ENCODE peak calls at places on chromosomes 5 and 9, in six cellular contexts. V is MCF 10A; H is NCI-H345; C is SW480; T is kidney; K is central memory CD8-positive, alpha-beta T cell. W is an unnamed sample.
A peak's percentile ranks its signal among the peaks of the same experiment; 100 is the strongest.

GRCh38 chr9:120909904-120910303 is 16.7 kb downstream of the TRAF1 start:
- DNase-seq in T (no peak), C (peak; percentile 67), H (no peak), V (peak; percentile 67), K (no peak), W (no peak)

GRCh38 chr9:97395745-97396144 is 16.2 kb upstream of the TDRD7 start:
- DNase-seq in V (no peak), H (no peak), T (no peak), C (no peak), K (no peak), W (no peak)

GRCh38 chr5:88203977-88204735 is 64.5 kb downstream of the TMEM161B start:
- DNase-seq in K (peak; percentile 57), H (no peak), V (no peak), T (no peak), C (peak; percentile 80), W (no peak)

GRCh38 chr9:11269036-11269435 is 656.2 kb upstream of the PTPRD start:
- DNase-seq in C (no peak), V (peak; percentile 1), H (no peak), T (no peak), K (no peak), W (no peak)

GRCh38 chr9:6525326-6526040 is 112.5 kb downstream of the UHRF2 start:
- DNase-seq in V (no peak), H (no peak), C (no peak), T (no peak), K (no peak), W (no peak)

GRCh38 chr5:78627175-78627574 is 21.4 kb downstream of the LHFPL2 start:
- DNase-seq in H (no peak), V (peak; percentile 29), C (no peak), T (no peak), K (no peak), W (no peak)

GRCh38 chr9:117365438-117365837 is 49.4 kb downstream of the ASTN2 start:
- DNase-seq in C (no peak), T (no peak), V (no peak), K (no peak), H (peak; percentile 74), W (no peak)

GRCh38 chr9:16294371-16294770 is 576.1 kb downstream of the BNC2 start:
- DNase-seq in C (no peak), V (no peak), K (no peak), T (no peak), H (no peak), W (no peak)

GRCh38 chr5:124056326-124057160 is 544.6 kb downstream of the CSNK1G3 start:
- DNase-seq in V (no peak), K (no peak), H (no peak), T (no peak), C (no peak), W (no peak)

GRCh38 chr5:179457612-179458011 is 92.7 kb upstream of the RUFY1 start:
- DNase-seq in V (no peak), C (no peak), K (no peak), H (no peak), T (no peak), W (no peak)

GRCh38 chr5:80860934-80861613 is 99.1 kb upstream of the RASGRF2 start:
- DNase-seq in C (no peak), K (no peak), V (no peak), H (no peak), T (no peak), W (no peak)